ENCODE peak calls at places on chromosomes 2 and 18, in five cellular contexts. One of them, this sample, is unnamed.

GRCh38 chr2:223943561-223944008 is 1.6 kb downstream of the WDFY1 start:
- DNase-seq in HTR-8/SVneo: no peak
- DNase-seq in activated CD4-positive, alpha-beta T cell treated with anti-CD3 and anti-CD28 coated beads, Interleukin-2, amount 50 U/mL, for 24 hours: no peak
- DNase-seq in left cardiac atrium: peak
- DNase-seq in GM23338: no peak
- DNase-seq in this sample: no peak

GRCh38 chr2:144079808-144080207 is 440.1 kb downstream of the ZEB2 start:
- DNase-seq in HTR-8/SVneo: no peak
- DNase-seq in activated CD4-positive, alpha-beta T cell treated with anti-CD3 and anti-CD28 coated beads, Interleukin-2, amount 50 U/mL, for 24 hours: no peak
- DNase-seq in left cardiac atrium: no peak
- DNase-seq in GM23338: no peak
- DNase-seq in this sample: no peak

GRCh38 chr2:191166111-191166755 is 15.4 kb upstream of the STAT4 start:
- DNase-seq in HTR-8/SVneo: peak
- DNase-seq in activated CD4-positive, alpha-beta T cell treated with anti-CD3 and anti-CD28 coated beads, Interleukin-2, amount 50 U/mL, for 24 hours: no peak
- DNase-seq in left cardiac atrium: no peak
- DNase-seq in GM23338: no peak
- DNase-seq in this sample: peak

GRCh38 chr2:39436592-39437521 is at the start of gene MAP4K3:
- DNase-seq in HTR-8/SVneo: peak
- DNase-seq in activated CD4-positive, alpha-beta T cell treated with anti-CD3 and anti-CD28 coated beads, Interleukin-2, amount 50 U/mL, for 24 hours: peak
- DNase-seq in left cardiac atrium: peak
- DNase-seq in GM23338: peak
- DNase-seq in this sample: peak

GRCh38 chr2:26724004-26724750 is 31.7 kb downstream of the KCNK3 start:
- DNase-seq in HTR-8/SVneo: peak
- DNase-seq in activated CD4-positive, alpha-beta T cell treated with anti-CD3 and anti-CD28 coated beads, Interleukin-2, amount 50 U/mL, for 24 hours: no peak
- DNase-seq in left cardiac atrium: peak
- DNase-seq in GM23338: no peak
- DNase-seq in this sample: no peak

GRCh38 chr18:11309172-11309571 is 159.8 kb upstream of the PIEZO2 start:
- DNase-seq in HTR-8/SVneo: no peak
- DNase-seq in activated CD4-positive, alpha-beta T cell treated with anti-CD3 and anti-CD28 coated beads, Interleukin-2, amount 50 U/mL, for 24 hours: no peak
- DNase-seq in left cardiac atrium: no peak
- DNase-seq in GM23338: peak
- DNase-seq in this sample: no peak

GRCh38 chr2:45881970-45882581 is 230.6 kb downstream of the PRKCE start:
- DNase-seq in HTR-8/SVneo: no peak
- DNase-seq in activated CD4-positive, alpha-beta T cell treated with anti-CD3 and anti-CD28 coated beads, Interleukin-2, amount 50 U/mL, for 24 hours: no peak
- DNase-seq in left cardiac atrium: no peak
- DNase-seq in GM23338: no peak
- DNase-seq in this sample: no peak

GRCh38 chr2:119838179-119838578 is 78.5 kb downstream of the PTPN4 start:
- DNase-seq in HTR-8/SVneo: no peak
- DNase-seq in activated CD4-positive, alpha-beta T cell treated with anti-CD3 and anti-CD28 coated beads, Interleukin-2, amount 50 U/mL, for 24 hours: no peak
- DNase-seq in left cardiac atrium: no peak
- DNase-seq in GM23338: no peak
- DNase-seq in this sample: no peak

GRCh38 chr2:17736989-17737388 is 16.6 kb downstream of the SMC6 start:
- DNase-seq in HTR-8/SVneo: no peak
- DNase-seq in activated CD4-positive, alpha-beta T cell treated with anti-CD3 and anti-CD28 coated beads, Interleukin-2, amount 50 U/mL, for 24 hours: no peak
- DNase-seq in left cardiac atrium: no peak
- DNase-seq in GM23338: no peak
- DNase-seq in this sample: peak

GRCh38 chr2:217740178-217740577 is 262.6 kb downstream of the TNS1 start:
- DNase-seq in HTR-8/SVneo: no peak
- DNase-seq in activated CD4-positive, alpha-beta T cell treated with anti-CD3 and anti-CD28 coated beads, Interleukin-2, amount 50 U/mL, for 24 hours: no peak
- DNase-seq in left cardiac atrium: no peak
- DNase-seq in GM23338: no peak
- DNase-seq in this sample: no peak

GRCh38 chr2:213451542-213452256 is 167.4 kb downstream of the SPAG16 start:
- DNase-seq in HTR-8/SVneo: no peak
- DNase-seq in activated CD4-positive, alpha-beta T cell treated with anti-CD3 and anti-CD28 coated beads, Interleukin-2, amount 50 U/mL, for 24 hours: no peak
- DNase-seq in left cardiac atrium: no peak
- DNase-seq in GM23338: peak
- DNase-seq in this sample: no peak

GRCh38 chr2:234412726-234413125 is 84.2 kb downstream of the ARL4C start:
- DNase-seq in HTR-8/SVneo: no peak
- DNase-seq in activated CD4-positive, alpha-beta T cell treated with anti-CD3 and anti-CD28 coated beads, Interleukin-2, amount 50 U/mL, for 24 hours: no peak
- DNase-seq in left cardiac atrium: no peak
- DNase-seq in GM23338: no peak
- DNase-seq in this sample: no peak

GRCh38 chr2:239157766-239158165 is 243.1 kb downstream of the HDAC4 start:
- DNase-seq in HTR-8/SVneo: no peak
- DNase-seq in activated CD4-positive, alpha-beta T cell treated with anti-CD3 and anti-CD28 coated beads, Interleukin-2, amount 50 U/mL, for 24 hours: no peak
- DNase-seq in left cardiac atrium: peak
- DNase-seq in GM23338: peak
- DNase-seq in this sample: no peak

GRCh38 chr2:189298481-189298880 is 118.9 kb upstream of the COL5A2 start:
- DNase-seq in HTR-8/SVneo: no peak
- DNase-seq in activated CD4-positive, alpha-beta T cell treated with anti-CD3 and anti-CD28 coated beads, Interleukin-2, amount 50 U/mL, for 24 hours: no peak
- DNase-seq in left cardiac atrium: no peak
- DNase-seq in GM23338: no peak
- DNase-seq in this sample: no peak